ENCODE peak calls at places on chromosomes 12 and 14, in five cellular contexts. One of them, this sample, is unnamed.

GRCh38 chr12:26789731-26790644 is 43.0 kb downstream of the ITPR2 start:
- DNase-seq in ELR: peak; percentile 90
- DNase-seq in aorta: no peak
- DNase-seq in GM20000: no peak
- DNase-seq in mesothelial cell of epicardium: no peak
- DNase-seq in this sample: no peak

GRCh38 chr12:67483871-67484554 is 164.5 kb upstream of the DYRK2 start:
- DNase-seq in ELR: peak; percentile 2
- DNase-seq in aorta: no peak
- DNase-seq in GM20000: peak; percentile 6
- DNase-seq in mesothelial cell of epicardium: no peak
- DNase-seq in this sample: no peak

GRCh38 chr12:69405466-69405865 is 45.9 kb downstream of the YEATS4 start:
- DNase-seq in aorta: peak; percentile 72
- DNase-seq in ELR: peak; percentile 95
- DNase-seq in GM20000: no peak
- DNase-seq in mesothelial cell of epicardium: no peak
- DNase-seq in this sample: no peak

GRCh38 chr12:5204271-5204670 is 160.6 kb downstream of the KCNA5 start:
- DNase-seq in aorta: no peak
- DNase-seq in ELR: no peak
- DNase-seq in mesothelial cell of epicardium: no peak
- DNase-seq in GM20000: no peak
- DNase-seq in this sample: no peak

GRCh38 chr14:67533754-67534085 is 630 bp downstream of the PLEKHH1 start:
- DNase-seq in mesothelial cell of epicardium: no peak
- DNase-seq in ELR: no peak
- DNase-seq in aorta: no peak
- DNase-seq in GM20000: no peak
- DNase-seq in this sample: peak; percentile 53

GRCh38 chr12:94684416-94684815 is 34.1 kb upstream of the TMCC3 start:
- DNase-seq in GM20000: no peak
- DNase-seq in aorta: no peak
- DNase-seq in ELR: no peak
- DNase-seq in mesothelial cell of epicardium: no peak
- DNase-seq in this sample: no peak

GRCh38 chr14:99724196-99724891 is 40.2 kb downstream of the CYP46A1 start:
- DNase-seq in GM20000: no peak
- DNase-seq in mesothelial cell of epicardium: peak; percentile 36
- DNase-seq in aorta: peak; percentile 33
- DNase-seq in ELR: no peak
- DNase-seq in this sample: no peak

GRCh38 chr12:82299617-82300016 is 58.6 kb downstream of the CCDC59 start:
- DNase-seq in mesothelial cell of epicardium: no peak
- DNase-seq in GM20000: no peak
- DNase-seq in aorta: no peak
- DNase-seq in ELR: no peak
- DNase-seq in this sample: no peak

GRCh38 chr12:109811624-109811995 is 21.6 kb downstream of the TRPV4 start:
- DNase-seq in mesothelial cell of epicardium: no peak
- DNase-seq in ELR: peak; percentile 36
- DNase-seq in aorta: no peak
- DNase-seq in GM20000: no peak
- DNase-seq in this sample: no peak

GRCh38 chr12:131941116-131941986 is 8.4 kb upstream of the EP400 start:
- DNase-seq in aorta: no peak
- DNase-seq in ELR: no peak
- DNase-seq in GM20000: no peak
- DNase-seq in mesothelial cell of epicardium: no peak
- DNase-seq in this sample: no peak

GRCh38 chr14:52029881-52030280 is 39.0 kb downstream of the NID2 start:
- DNase-seq in ELR: peak; percentile 36
- DNase-seq in GM20000: no peak
- DNase-seq in mesothelial cell of epicardium: no peak
- DNase-seq in aorta: no peak
- DNase-seq in this sample: no peak

GRCh38 chr14:21868442-21869046 is 194.9 kb upstream of the OR4E1 start:
- DNase-seq in ELR: peak; percentile 52
- DNase-seq in GM20000: peak; percentile 45
- DNase-seq in aorta: no peak
- DNase-seq in mesothelial cell of epicardium: peak; percentile 64
- DNase-seq in this sample: peak; percentile 77

GRCh38 chr12:38844237-38844636 is 61.2 kb downstream of the CPNE8 start:
- DNase-seq in ELR: no peak
- DNase-seq in aorta: no peak
- DNase-seq in mesothelial cell of epicardium: no peak
- DNase-seq in GM20000: no peak
- DNase-seq in this sample: no peak

GRCh38 chr12:19139795-19140194 is 10.3 kb downstream of the PLEKHA5 start:
- DNase-seq in ELR: no peak
- DNase-seq in mesothelial cell of epicardium: no peak
- DNase-seq in aorta: no peak
- DNase-seq in GM20000: no peak
- DNase-seq in this sample: no peak

GRCh38 chr12:34304001-34304400 is 281.7 kb downstream of the ALG10 start:
- DNase-seq in aorta: peak; percentile 18
- DNase-seq in GM20000: no peak
- DNase-seq in ELR: no peak
- DNase-seq in mesothelial cell of epicardium: no peak
- DNase-seq in this sample: no peak